ENCODE peak calls at places on chromosomes 3 and 15, in ten cellular contexts. X, K, J, N, Y, U, V, L, R and B are unnamed samples.

GRCh38 chr15:80587816-80588456 is 107.2 kb upstream of the ABHD17C start:
- DNase-seq in X (no peak), K (no peak), J (no peak), N (no peak), Y (no peak), U (no peak), V (no peak), L (no peak), R (no peak), B (no peak)

GRCh38 chr15:80424381-80424780 is 20.2 kb downstream of the ARNT2 start:
- DNase-seq in X (no peak), K (peak), J (no peak), N (no peak), Y (no peak), U (no peak), V (no peak), L (no peak), R (no peak), B (no peak)

GRCh38 chr3:4935347-4935746 is 43.9 kb upstream of the BHLHE40 start:
- DNase-seq in X (no peak), K (no peak), J (no peak), N (no peak), Y (no peak), U (no peak), V (no peak), L (peak), R (no peak), B (no peak)

GRCh38 chr3:179463299-179463698 is 12.0 kb upstream of the GNB4 start:
- DNase-seq in X (no peak), K (no peak), J (no peak), N (no peak), Y (no peak), U (no peak), V (peak), L (no peak), R (no peak), B (no peak)

GRCh38 chr3:57221883-57222282 is 5.6 kb upstream of the APPL1 start:
- DNase-seq in X (no peak), K (no peak), J (no peak), N (peak), Y (no peak), U (no peak), V (peak), L (no peak), R (no peak), B (no peak)

GRCh38 chr3:49785565-49786356 is 581 bp downstream of the IP6K1 start:
- DNase-seq in X (no peak), K (no peak), J (no peak), N (no peak), Y (no peak), U (no peak), V (peak), L (no peak), R (no peak), B (no peak)

GRCh38 chr15:54567408-54568040 is 589.3 kb downstream of the UNC13C start:
- DNase-seq in X (no peak), K (no peak), J (no peak), N (no peak), Y (no peak), U (no peak), V (no peak), L (no peak), R (no peak), B (no peak)

GRCh38 chr3:47420511-47421484 is 40.0 kb downstream of the PTPN23 start:
- DNase-seq in X (peak), K (peak), J (peak), N (peak), Y (peak), U (peak), V (peak), L (peak), R (peak), B (peak)

GRCh38 chr3:168024537-168024941 is 71.2 kb downstream of the GOLIM4 start:
- DNase-seq in X (peak), K (no peak), J (no peak), N (no peak), Y (no peak), U (no peak), V (peak), L (no peak), R (no peak), B (no peak)

GRCh38 chr3:127822836-127823589 is 698 bp upstream of the MGLL start:
- DNase-seq in X (no peak), K (no peak), J (peak), N (no peak), Y (no peak), U (no peak), V (peak), L (peak), R (no peak), B (no peak)

GRCh38 chr15:92801774-92802464 is 98.2 kb upstream of the CHD2 start:
- DNase-seq in X (no peak), K (no peak), J (peak), N (no peak), Y (no peak), U (no peak), V (peak), L (no peak), R (no peak), B (no peak)

GRCh38 chr15:89851665-89852341 is 37.2 kb upstream of the ANPEP start:
- DNase-seq in X (no peak), K (no peak), J (no peak), N (no peak), Y (no peak), U (no peak), V (no peak), L (peak), R (no peak), B (no peak)

GRCh38 chr3:187025656-187026320 is 95.5 kb downstream of the ST6GAL1 start:
- DNase-seq in X (no peak), K (no peak), J (no peak), N (no peak), Y (no peak), U (no peak), V (no peak), L (no peak), R (no peak), B (no peak)

GRCh38 chr3:22263042-22263441 is 512.0 kb upstream of the ZNF385D start:
- DNase-seq in X (no peak), K (peak), J (no peak), N (no peak), Y (no peak), U (no peak), V (peak), L (no peak), R (no peak), B (no peak)

GRCh38 chr3:46122046-46122445 is 86.1 kb downstream of the CCR1 start:
- DNase-seq in X (no peak), K (no peak), J (no peak), N (no peak), Y (no peak), U (no peak), V (no peak), L (no peak), R (no peak), B (no peak)

GRCh38 chr3:11507719-11508118 is 136.0 kb downstream of the VGLL4 start:
- DNase-seq in X (no peak), K (no peak), J (no peak), N (no peak), Y (no peak), U (no peak), V (peak), L (no peak), R (no peak), B (no peak)